ENCODE peak calls at places on chromosomes 11 and 22, in five cellular contexts. V is HepG2, E is H1, W is GM12878, M is K562. B is an unnamed sample.

GRCh38 chr11:66728760-66729385 is at the start of gene SPTBN2:
- DNase-seq in V (no peak), W (no peak), M (peak; percentile 75), E (no peak), B (peak; percentile 82)

GRCh38 chr11:96307748-96308133 is 35.3 kb downstream of the MAML2 start:
- DNase-seq in V (no peak), W (no peak), E (no peak), M (no peak), B (no peak)

GRCh38 chr11:69297225-69297925 is 3.4 kb downstream of the MYEOV start:
- DNase-seq in E (peak; percentile 31), V (peak; percentile 89), M (peak; percentile 96), W (peak; percentile 91), B (no peak)

GRCh38 chr11:27701262-27702105 is 1.2 kb upstream of the BDNF start:
- DNase-seq in E (no peak), W (no peak), V (no peak), M (peak; percentile 9), B (peak; percentile 20)

GRCh38 chr11:61429691-61430582 is at the start of the genes CPSF7 and SDHAF2:
- DNase-seq in W (peak; percentile 69), V (peak; percentile 89), E (peak; percentile 82), M (peak; percentile 98), B (peak; percentile 98)

GRCh38 chr11:66334605-66335442 is 1.4 kb downstream of the RIN1 start:
- DNase-seq in E (no peak), W (no peak), V (no peak), M (no peak), B (no peak)

GRCh38 chr11:131495417-131495816 is 125.0 kb downstream of the NTM start:
- DNase-seq in E (no peak), V (no peak), W (no peak), M (no peak), B (no peak)

GRCh38 chr22:43000441-43001175 is 14.3 kb downstream of the PACSIN2 start:
- DNase-seq in W (no peak), E (no peak), V (no peak), M (peak; percentile 52), B (no peak)

GRCh38 chr11:112016088-112016764 is 9.0 kb upstream of the DLAT start:
- DNase-seq in W (no peak), V (no peak), M (no peak), E (no peak), B (no peak)

GRCh38 chr11:121366038-121366437 is 73.5 kb downstream of the SC5D start:
- DNase-seq in E (no peak), W (no peak), M (no peak), V (no peak), B (no peak)

GRCh38 chr11:15233386-15233785 is 118.7 kb downstream of the INSC start:
- DNase-seq in V (no peak), M (no peak), E (no peak), W (no peak), B (no peak)

GRCh38 chr11:132779487-132779886 is 752.8 kb downstream of the OPCML start:
- DNase-seq in V (no peak), W (no peak), M (no peak), E (no peak), B (peak; percentile 48)

GRCh38 chr11:81874627-81875026 is 859.0 kb downstream of the FAM181B start:
- DNase-seq in E (no peak), M (no peak), V (no peak), W (peak; percentile 44), B (peak; percentile 21)

GRCh38 chr11:126051117-126051516 is 11.5 kb downstream of the CDON start:
- DNase-seq in W (no peak), V (no peak), E (no peak), M (no peak), B (no peak)

GRCh38 chr11:22725079-22725478 is 58.7 kb downstream of the GAS2 start:
- DNase-seq in M (no peak), W (no peak), V (no peak), E (no peak), B (no peak)

GRCh38 chr11:3052109-3052479 is 5.1 kb downstream of the CARS1 start:
- DNase-seq in E (no peak), W (no peak), M (peak; percentile 19), V (no peak), B (no peak)

GRCh38 chr11:3050386-3051325 is 6.6 kb downstream of the CARS1 start:
- DNase-seq in W (no peak), E (no peak), M (no peak), V (no peak), B (no peak)

GRCh38 chr11:3051435-3052108 is 5.7 kb downstream of the CARS1 start:
- DNase-seq in V (no peak), M (peak; percentile 65), E (no peak), W (no peak), B (no peak)

GRCh38 chr11:3049430-3050243 is 7.6 kb downstream of the CARS1 start:
- DNase-seq in W (peak; percentile 82), M (no peak), E (no peak), V (no peak), B (no peak)

DNA sequence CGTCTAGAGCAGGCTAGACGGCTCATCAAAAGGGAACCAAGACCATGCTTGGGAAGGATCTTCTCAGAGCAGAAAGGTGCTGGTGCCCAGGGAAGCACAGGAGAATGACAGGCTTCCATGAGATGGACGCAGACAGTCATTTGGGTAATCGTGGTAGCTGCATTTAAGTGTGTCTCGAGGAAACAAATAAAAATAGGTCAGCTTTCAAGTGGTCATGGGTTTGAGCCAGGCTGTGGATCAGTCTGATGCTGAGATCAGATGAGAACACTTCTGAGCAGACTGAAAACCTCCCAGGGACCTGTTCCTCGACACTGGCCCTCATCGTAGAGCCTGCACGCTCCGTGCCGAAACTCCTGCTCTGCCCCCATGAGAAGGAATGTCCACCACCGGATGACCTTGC is 4.7 kb downstream of the CARS1 start:
- DNase-seq in W (no peak), E (no peak), M (no peak), V (no peak), B (no peak)
- H3K79me2 ChIP-seq in W (peaks cover 89% of the 10 kb centered on the region), E (peaks cover 25% of the 10 kb centered on the region), M (peaks cover 97% of the 10 kb centered on the region), V (peaks cover 73% of the 10 kb centered on the region), B (peaks cover 94% of the 10 kb centered on the region)

GRCh38 chr22:50401907-50402306 is 58.8 kb downstream of the PPP6R2 start:
- DNase-seq in E (no peak), M (no peak), V (no peak), W (no peak), B (no peak)

GRCh38 chr22:50400931-50401330 is 57.8 kb downstream of the PPP6R2 start:
- DNase-seq in M (no peak), W (no peak), E (no peak), V (no peak), B (no peak)

GRCh38 chr22:50400406-50400805 is 57.3 kb downstream of the PPP6R2 start:
- DNase-seq in E (no peak), V (no peak), W (no peak), M (no peak), B (no peak)

GRCh38 chr22:50398698-50399648 is 55.8 kb downstream of the PPP6R2 start:
- DNase-seq in V (no peak), E (no peak), W (no peak), M (no peak), B (no peak)

DNA sequence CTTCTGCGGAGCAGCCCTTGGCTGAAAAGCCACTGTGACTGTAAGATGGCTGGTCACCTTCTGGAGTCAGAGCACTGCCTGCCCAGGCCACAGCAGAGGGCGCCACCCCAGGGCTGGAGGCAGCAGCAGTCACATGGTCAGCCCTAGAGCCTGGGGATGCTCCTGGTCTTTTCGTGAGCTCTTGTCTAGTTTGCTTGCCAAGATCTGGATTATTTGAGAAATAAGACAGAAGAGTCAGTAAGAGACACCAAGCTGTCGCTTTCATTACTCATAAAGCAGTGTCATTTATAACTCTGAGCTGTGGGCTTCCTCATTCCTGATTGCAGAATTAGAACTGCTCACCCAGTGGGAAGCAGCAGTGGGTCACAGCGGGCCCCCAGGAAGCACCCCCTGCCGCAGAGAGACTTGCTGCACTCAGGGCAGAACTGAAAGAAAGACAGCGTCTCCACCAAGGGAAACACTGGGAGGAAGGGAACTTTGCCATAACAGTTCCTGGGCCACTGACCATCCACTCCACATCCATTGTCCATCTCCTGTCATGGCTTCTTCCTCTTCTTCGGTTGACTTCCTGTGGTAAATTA is 56.7 kb downstream of the PPP6R2 start:
- DNase-seq in W (no peak), M (peak; percentile 49), V (peak; percentile 16), E (peak; percentile 21), B (peak; percentile 70)
- TF ChIP-seq CREB1 in W (no peak), M (no peak), V (no peak), E (no peak), B (peak; percentile 12)

GRCh38 chr11:12749442-12749841 is 75.2 kb downstream of the TEAD1 start:
- DNase-seq in E (no peak), W (no peak), M (no peak), V (no peak), B (no peak)

GRCh38 chr11:12748561-12748960 is 74.3 kb downstream of the TEAD1 start:
- DNase-seq in V (no peak), W (no peak), M (no peak), E (no peak), B (no peak)

GRCh38 chr11:12746593-12747097 is 72.4 kb downstream of the TEAD1 start:
- DNase-seq in M (peak; percentile 96), V (peak; percentile 29), E (peak; percentile 80), W (no peak), B (peak; percentile 95)

GRCh38 chr11:12752868-12753267 is 78.6 kb downstream of the TEAD1 start:
- DNase-seq in V (no peak), M (no peak), W (no peak), E (no peak), B (no peak)

DNA sequence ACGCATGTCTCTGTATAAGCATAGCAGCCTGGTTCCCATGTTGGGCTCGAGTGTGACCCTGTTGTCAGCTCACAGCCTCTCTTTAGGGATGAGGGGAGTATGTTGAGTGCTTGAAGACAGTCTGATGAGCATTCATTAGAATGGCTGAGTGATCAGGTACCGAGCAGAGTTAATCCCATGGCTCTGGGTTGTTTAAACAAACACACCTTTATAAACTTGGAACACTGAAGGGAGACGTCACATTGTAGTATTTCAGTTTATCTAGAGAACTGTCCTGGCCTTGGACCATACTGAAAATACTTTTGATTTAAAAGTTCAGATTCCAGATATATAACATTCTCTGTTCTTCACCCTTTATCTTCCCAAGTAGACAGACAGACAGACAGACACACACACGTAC is 76.0 kb downstream of the TEAD1 start:
- DNase-seq in V (no peak), M (no peak), W (no peak), E (no peak), B (no peak)
- H3K79me2 ChIP-seq in V (peaks cover 47% of the 10 kb centered on the region), M (peaks cover 9% of the 10 kb centered on the region), W (no peaks in the 10 kb centered on the region), E (no peaks in the 10 kb centered on the region), B (peaks cover 96% of the 10 kb centered on the region)

GRCh38 chr11:130066338-130066737 is 3.4 kb upstream of the APLP2 start:
- DNase-seq in M (no peak), E (no peak), V (no peak), W (no peak), B (no peak)

GRCh38 chr11:130070109-130070828 is 575 bp downstream of the APLP2 start:
- DNase-seq in V (no peak), E (no peak), W (no peak), M (peak; percentile 66), B (peak; percentile 56)

GRCh38 chr11:130069684-130070108 is at the start of gene APLP2:
- DNase-seq in V (peak; percentile 97), M (peak; percentile 99), W (peak; percentile 75), E (peak; percentile 94), B (peak; percentile 100)

GRCh38 chr11:130068986-130069683 is 559 bp upstream of the APLP2 start:
- DNase-seq in M (no peak), E (no peak), W (no peak), V (no peak), B (peak; percentile 67)

DNA sequence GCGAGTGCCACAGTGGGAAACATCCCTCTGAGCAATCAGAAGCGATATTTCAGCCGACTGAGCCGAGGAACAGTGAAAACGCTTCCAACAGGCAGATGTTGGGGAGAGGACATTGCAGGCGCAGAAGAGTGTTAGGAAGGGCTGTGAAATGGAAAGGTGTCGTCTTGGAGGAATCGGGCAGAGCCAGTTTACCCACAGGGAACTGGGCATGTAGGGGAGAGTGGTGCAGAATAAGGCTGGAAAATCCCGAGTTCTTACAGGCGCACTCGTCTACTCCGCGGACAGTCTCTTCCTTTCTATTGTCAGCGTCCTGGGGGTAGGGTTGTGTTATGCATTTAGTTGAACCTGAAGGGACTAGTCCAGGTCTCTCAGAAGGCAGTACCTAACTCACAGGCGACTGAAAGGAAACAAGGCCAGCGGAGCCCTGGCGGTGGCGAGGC is 1.1 kb upstream of the APLP2 start:
- DNase-seq in W (no peak), M (no peak), E (no peak), V (peak; percentile 33), B (peak; percentile 60)
- TF ChIP-seq CREB1 in W (no peak), M (no peak), E (no peak), V (no peak), B (no peak)